ENCODE peak calls at places on chromosome 11, in eight cellular contexts. F is esophagus squamous epithelium, G is right atrium auricular region, Z is HAP-1, X is HepG2, V is heart left ventricle, Q is cardiac muscle cell, C is breast epithelium. I is an unnamed sample. For H3K27me3, the result is how much of the 10 kb centered on the place peaks cover.

GRCh38 chr11:45073575-45074225 is 72.7 kb upstream of the PRDM11 start:
- DNase-seq in F (no peak), G (no peak), Z (no peak), X (no peak), V (no peak), Q (no peak), C (no peak), I (no peak)

GRCh38 chr11:56783448-56784041 is 35.0 kb upstream of the OR9G4 start:
- DNase-seq in F (no peak), G (no peak), Z (peak), X (peak), V (no peak), Q (peak), C (no peak), I (no peak)

GRCh38 chr11:69770525-69770924 is 4.6 kb downstream of the FGF4 start:
- DNase-seq in F (no peak), G (no peak), Z (peak), X (no peak), V (no peak), Q (no peak), C (no peak), I (no peak)

GRCh38 chr11:129455756-129456436 is 80.2 kb downstream of the BARX2 start:
- DNase-seq in F (no peak), G (no peak), Z (no peak), X (no peak), V (no peak), Q (no peak), C (no peak), I (no peak)

GRCh38 chr11:134581966-134582787 is 170.1 kb upstream of the B3GAT1 start:
- DNase-seq in F (no peak), G (peak), Z (no peak), X (no peak), V (no peak), Q (no peak), C (no peak), I (no peak)

GRCh38 chr11:130001491-130002351 is 914 bp downstream of the PRDM10 start:
- DNase-seq in F (no peak), G (no peak), Z (peak), X (peak), V (no peak), Q (peak), C (peak), I (peak)

GRCh38 chr11:117220568-117220967 is 11.3 kb downstream of the PCSK7 start:
- DNase-seq in F (no peak), G (peak), Z (no peak), X (no peak), V (peak), Q (peak), C (peak), I (no peak)

GRCh38 chr11:14422052-14422813 is 63.2 kb upstream of the RRAS2 start:
- DNase-seq in F (peak), G (peak), Z (no peak), X (peak), V (peak), Q (peak), C (peak), I (peak)

GRCh38 chr11:92979176-92979575 is 9.7 kb downstream of the MTNR1B start:
- DNase-seq in F (no peak), G (no peak), Z (no peak), X (no peak), V (no peak), Q (no peak), C (no peak), I (no peak)

GRCh38 chr11:129967996-129968395 is 34.6 kb downstream of the PRDM10 start:
- DNase-seq in F (no peak), G (no peak), Z (no peak), X (no peak), V (no peak), Q (no peak), C (no peak), I (no peak)

GRCh38 chr11:60263434-60263833 is 17.0 kb upstream of the MS4A4A start:
- DNase-seq in F (no peak), G (no peak), Z (no peak), X (no peak), V (no peak), Q (no peak), C (no peak), I (no peak)

GRCh38 chr11:78986305-78986704 is 411.6 kb upstream of the NARS2 start:
- DNase-seq in F (no peak), G (no peak), Z (no peak), X (no peak), V (no peak), Q (no peak), C (no peak), I (no peak)

GRCh38 chr11:40467771-40468170 is 991.7 kb downstream of the LRRC4C start:
- DNase-seq in F (no peak), G (no peak), Z (no peak), X (no peak), V (no peak), Q (no peak), C (no peak), I (no peak)

GRCh38 chr11:72716291-72716690 is 35.9 kb downstream of the ARAP1 start:
- DNase-seq in F (no peak), G (no peak), Z (no peak), X (no peak), V (peak), Q (no peak), C (no peak), I (no peak)

GRCh38 chr11:3922056-3922455 is 66.6 kb downstream of the STIM1 start:
- DNase-seq in F (no peak), G (no peak), Z (no peak), X (no peak), V (no peak), Q (no peak), C (no peak), I (no peak)

GRCh38 chr11:117328414-117329010 is 858 bp downstream of the CEP164 start:
- DNase-seq in F (no peak), G (peak), Z (no peak), X (no peak), V (peak), Q (peak), C (no peak), I (peak)

GRCh38 chr11:69383372-69383771 is 89.4 kb downstream of the MYEOV start:
- DNase-seq in F (no peak), G (no peak), Z (peak), X (no peak), V (no peak), Q (no peak), C (no peak), I (no peak)

GRCh38 chr11:103923473-103923931 is 112.9 kb upstream of the DDI1 start:
- DNase-seq in F (no peak), G (no peak), Z (no peak), X (peak), V (no peak), Q (no peak), C (no peak), I (no peak)

GRCh38 chr11:71112454-71112853 is 139.9 kb downstream of the SHANK2 start:
- DNase-seq in F (no peak), G (no peak), Z (no peak), X (no peak), V (no peak), Q (no peak), C (no peak), I (no peak)

GRCh38 chr11:2134022-2135010 is 4.9 kb downstream of the IGF2 start:
- DNase-seq in F (no peak), G (no peak), Z (no peak), X (no peak), V (peak), Q (no peak), C (no peak), I (no peak)
- H3K27me3 ChIP-seq in F (under half), G (under half), Z (under half), X (under half), V (under half), Q (under half), C (half or more), I (half or more)

GRCh38 chr11:36407360-36407759 is 102.7 kb downstream of the TRAF6 start:
- DNase-seq in F (no peak), G (no peak), Z (no peak), X (no peak), V (no peak), Q (no peak), C (no peak), I (no peak)

GRCh38 chr11:36412781-36413383 is 97.2 kb downstream of the TRAF6 start:
- DNase-seq in F (no peak), G (no peak), Z (no peak), X (no peak), V (no peak), Q (no peak), C (no peak), I (no peak)

GRCh38 chr11:36409152-36409713 is 100.8 kb downstream of the TRAF6 start:
- DNase-seq in F (no peak), G (no peak), Z (no peak), X (no peak), V (no peak), Q (peak), C (no peak), I (no peak)

GRCh38 chr11:36408476-36409136 is 101.5 kb downstream of the TRAF6 start:
- DNase-seq in F (no peak), G (no peak), Z (no peak), X (no peak), V (no peak), Q (peak), C (no peak), I (no peak)

GRCh38 chr11:36411202-36411640 is 98.9 kb downstream of the TRAF6 start:
- DNase-seq in F (no peak), G (no peak), Z (no peak), X (no peak), V (peak), Q (peak), C (no peak), I (peak)
- H3K27me3 ChIP-seq in F (under half), G (under half), Z (under half), X (under half), V (under half), Q (under half), C (under half), I (under half)

GRCh38 chr11:30579776-30580175 is 6.4 kb downstream of the MPPED2 start:
- DNase-seq in F (no peak), G (no peak), Z (no peak), X (no peak), V (no peak), Q (no peak), C (no peak), I (no peak)

GRCh38 chr11:30585067-30585891 is 874 bp downstream of the MPPED2 start:
- DNase-seq in F (no peak), G (no peak), Z (peak), X (no peak), V (peak), Q (no peak), C (peak), I (no peak)

GRCh38 chr11:30579348-30579747 is 6.8 kb downstream of the MPPED2 start:
- DNase-seq in F (no peak), G (no peak), Z (no peak), X (no peak), V (no peak), Q (no peak), C (no peak), I (no peak)

GRCh38 chr11:30583505-30584280 is 2.5 kb downstream of the MPPED2 start:
- DNase-seq in F (no peak), G (peak), Z (peak), X (no peak), V (peak), Q (no peak), C (peak), I (peak)

GRCh38 chr11:30581646-30582045 is 4.5 kb downstream of the MPPED2 start:
- DNase-seq in F (no peak), G (no peak), Z (no peak), X (no peak), V (no peak), Q (no peak), C (no peak), I (no peak)
- H3K27me3 ChIP-seq in F (under half), G (under half), Z (under half), X (under half), V (under half), Q (under half), C (under half), I (under half)

DNA sequence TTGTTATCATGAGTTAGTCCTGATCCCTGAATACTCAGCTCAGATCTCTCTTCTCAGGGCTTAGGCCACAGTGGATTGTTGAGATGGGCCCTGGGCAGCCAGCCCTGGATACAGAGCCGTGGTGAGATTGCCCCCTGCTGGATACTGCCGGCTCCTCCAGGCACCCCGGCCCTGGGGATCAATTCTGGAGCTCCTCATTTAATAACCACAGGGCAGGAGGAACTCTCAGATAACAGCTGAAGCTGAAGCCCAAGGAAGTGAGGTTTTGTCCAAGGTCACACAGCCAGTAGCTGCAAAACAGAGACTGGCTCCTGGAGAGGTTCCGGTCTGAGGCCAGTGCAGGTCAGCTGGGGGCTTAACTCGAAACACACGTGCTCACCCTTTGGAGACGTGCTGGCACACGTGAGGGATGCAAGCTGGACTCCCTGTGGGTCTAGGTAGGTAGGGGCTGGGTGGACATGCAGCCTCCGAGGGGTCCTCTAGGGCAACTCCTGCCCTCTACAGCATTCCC is 16.0 kb downstream of the USH1C start:
- DNase-seq in F (no peak), G (no peak), Z (peak), X (peak), V (peak), Q (peak), C (no peak), I (peak)
- H3K27me3 ChIP-seq in F (under half), G (under half), Z (under half), X (under half), V (under half), Q (under half), C (under half), I (under half)